ENCODE peak calls at places on chromosomes 4 and X, in nine cellular contexts. One of them, this sample, is unnamed.

GRCh38 chrX:107716045-107716684 is 59.4 kb downstream of the TSC22D3 start:
- DNase-seq in lower leg skin: peak; percentile 85
- DNase-seq in fibroblast of mammary gland: no peak
- DNase-seq in endothelial cell: peak; percentile 33
- DNase-seq in BE2C: peak; percentile 49
- DNase-seq in AG09319: no peak
- DNase-seq in left ventricle myocardium inferior: no peak
- DNase-seq in glutamatergic neuron: peak; percentile 73
- DNase-seq in mucosa of descending colon: peak; percentile 62
- DNase-seq in this sample: peak; percentile 20

GRCh38 chr4:82721819-82722423 is 76.7 kb downstream of the SCD5 start:
- DNase-seq in lower leg skin: no peak
- DNase-seq in fibroblast of mammary gland: no peak
- DNase-seq in endothelial cell: no peak
- DNase-seq in BE2C: peak; percentile 67
- DNase-seq in AG09319: no peak
- DNase-seq in left ventricle myocardium inferior: peak; percentile 39
- DNase-seq in glutamatergic neuron: peak; percentile 27
- DNase-seq in mucosa of descending colon: no peak
- DNase-seq in this sample: no peak

GRCh38 chr4:156830356-156830755 is 141.2 kb downstream of the PDGFC start:
- DNase-seq in lower leg skin: no peak
- DNase-seq in fibroblast of mammary gland: peak; percentile 93
- DNase-seq in endothelial cell: no peak
- DNase-seq in BE2C: no peak
- DNase-seq in AG09319: peak; percentile 7
- DNase-seq in left ventricle myocardium inferior: no peak
- DNase-seq in glutamatergic neuron: no peak
- DNase-seq in mucosa of descending colon: no peak
- DNase-seq in this sample: no peak

GRCh38 chr4:11615601-11616000 is 186.9 kb upstream of the HS3ST1 start:
- DNase-seq in lower leg skin: no peak
- DNase-seq in fibroblast of mammary gland: no peak
- DNase-seq in endothelial cell: no peak
- DNase-seq in BE2C: no peak
- DNase-seq in AG09319: no peak
- DNase-seq in left ventricle myocardium inferior: no peak
- DNase-seq in glutamatergic neuron: no peak
- DNase-seq in mucosa of descending colon: no peak
- DNase-seq in this sample: no peak

GRCh38 chrX:7146703-7147430 is 645 bp upstream of the STS start:
- DNase-seq in lower leg skin: no peak
- DNase-seq in fibroblast of mammary gland: peak; percentile 38
- DNase-seq in endothelial cell: no peak
- DNase-seq in BE2C: no peak
- DNase-seq in AG09319: no peak
- DNase-seq in left ventricle myocardium inferior: no peak
- DNase-seq in glutamatergic neuron: no peak
- DNase-seq in mucosa of descending colon: peak; percentile 69
- DNase-seq in this sample: no peak

GRCh38 chr4:169383724-169384123 is 113.0 kb upstream of the SH3RF1 start:
- DNase-seq in lower leg skin: no peak
- DNase-seq in fibroblast of mammary gland: peak; percentile 97
- DNase-seq in endothelial cell: no peak
- DNase-seq in BE2C: no peak
- DNase-seq in AG09319: peak; percentile 69
- DNase-seq in left ventricle myocardium inferior: no peak
- DNase-seq in glutamatergic neuron: no peak
- DNase-seq in mucosa of descending colon: no peak
- DNase-seq in this sample: no peak

GRCh38 chr4:95761441-95761840 is 78.5 kb upstream of the PDHA2 start:
- DNase-seq in lower leg skin: no peak
- DNase-seq in fibroblast of mammary gland: peak; percentile 30
- DNase-seq in endothelial cell: no peak
- DNase-seq in BE2C: peak; percentile 29
- DNase-seq in AG09319: no peak
- DNase-seq in left ventricle myocardium inferior: no peak
- DNase-seq in glutamatergic neuron: no peak
- DNase-seq in mucosa of descending colon: no peak
- DNase-seq in this sample: no peak

GRCh38 chrX:118534716-118535493 is 39.3 kb downstream of the DOCK11 start:
- DNase-seq in lower leg skin: no peak
- DNase-seq in fibroblast of mammary gland: no peak
- DNase-seq in endothelial cell: no peak
- DNase-seq in BE2C: no peak
- DNase-seq in AG09319: no peak
- DNase-seq in left ventricle myocardium inferior: no peak
- DNase-seq in glutamatergic neuron: no peak
- DNase-seq in mucosa of descending colon: no peak
- DNase-seq in this sample: no peak

GRCh38 chr4:153735901-153736461 is 23.8 kb downstream of the RNF175 start:
- DNase-seq in lower leg skin: no peak
- DNase-seq in fibroblast of mammary gland: no peak
- DNase-seq in endothelial cell: no peak
- DNase-seq in BE2C: no peak
- DNase-seq in AG09319: no peak
- DNase-seq in left ventricle myocardium inferior: no peak
- DNase-seq in glutamatergic neuron: no peak
- DNase-seq in mucosa of descending colon: no peak
- DNase-seq in this sample: no peak

GRCh38 chr4:112706840-112707207 is 69.9 kb downstream of the LARP7 start:
- DNase-seq in lower leg skin: no peak
- DNase-seq in fibroblast of mammary gland: no peak
- DNase-seq in endothelial cell: no peak
- DNase-seq in BE2C: no peak
- DNase-seq in AG09319: no peak
- DNase-seq in left ventricle myocardium inferior: no peak
- DNase-seq in glutamatergic neuron: no peak
- DNase-seq in mucosa of descending colon: no peak
- DNase-seq in this sample: no peak

GRCh38 chrX:149807747-149808458 is 26.2 kb downstream of the MAGEA9 start:
- DNase-seq in lower leg skin: no peak
- DNase-seq in fibroblast of mammary gland: no peak
- DNase-seq in endothelial cell: no peak
- DNase-seq in BE2C: no peak
- DNase-seq in AG09319: no peak
- DNase-seq in left ventricle myocardium inferior: no peak
- DNase-seq in glutamatergic neuron: no peak
- DNase-seq in mucosa of descending colon: no peak
- DNase-seq in this sample: no peak

GRCh38 chrX:31319586-31319985 is 247.7 kb upstream of the FTHL17 start:
- DNase-seq in lower leg skin: no peak
- DNase-seq in fibroblast of mammary gland: no peak
- DNase-seq in endothelial cell: no peak
- DNase-seq in BE2C: no peak
- DNase-seq in AG09319: no peak
- DNase-seq in left ventricle myocardium inferior: no peak
- DNase-seq in glutamatergic neuron: no peak
- DNase-seq in mucosa of descending colon: no peak
- DNase-seq in this sample: no peak

GRCh38 chr4:148415500-148415899 is 26.7 kb downstream of the NR3C2 start:
- DNase-seq in lower leg skin: no peak
- DNase-seq in fibroblast of mammary gland: peak; percentile 12
- DNase-seq in endothelial cell: no peak
- DNase-seq in BE2C: peak; percentile 14
- DNase-seq in AG09319: no peak
- DNase-seq in left ventricle myocardium inferior: no peak
- DNase-seq in glutamatergic neuron: no peak
- DNase-seq in mucosa of descending colon: no peak
- DNase-seq in this sample: no peak

GRCh38 chr4:158946825-158947224 is 156.1 kb upstream of the RAPGEF2 start:
- DNase-seq in lower leg skin: no peak
- DNase-seq in fibroblast of mammary gland: no peak
- DNase-seq in endothelial cell: no peak
- DNase-seq in BE2C: no peak
- DNase-seq in AG09319: no peak
- DNase-seq in left ventricle myocardium inferior: no peak
- DNase-seq in glutamatergic neuron: no peak
- DNase-seq in mucosa of descending colon: no peak
- DNase-seq in this sample: no peak

GRCh38 chrX:16826207-16826606 is 39.9 kb downstream of the TXLNG start:
- DNase-seq in lower leg skin: no peak
- DNase-seq in fibroblast of mammary gland: peak; percentile 77
- DNase-seq in endothelial cell: no peak
- DNase-seq in BE2C: no peak
- DNase-seq in AG09319: peak; percentile 46
- DNase-seq in left ventricle myocardium inferior: no peak
- DNase-seq in glutamatergic neuron: no peak
- DNase-seq in mucosa of descending colon: no peak
- DNase-seq in this sample: no peak

GRCh38 chrX:147957291-147957690 is 23.8 kb upstream of the FMR1NB start:
- DNase-seq in lower leg skin: no peak
- DNase-seq in fibroblast of mammary gland: no peak
- DNase-seq in endothelial cell: no peak
- DNase-seq in BE2C: no peak
- DNase-seq in AG09319: no peak
- DNase-seq in left ventricle myocardium inferior: no peak
- DNase-seq in glutamatergic neuron: no peak
- DNase-seq in mucosa of descending colon: no peak
- DNase-seq in this sample: no peak

GRCh38 chrX:107659768-107660167 is 31.5 kb downstream of the PRPS1 start:
- DNase-seq in lower leg skin: peak; percentile 36
- DNase-seq in fibroblast of mammary gland: peak; percentile 73
- DNase-seq in endothelial cell: peak; percentile 12
- DNase-seq in BE2C: no peak
- DNase-seq in AG09319: no peak
- DNase-seq in left ventricle myocardium inferior: no peak
- DNase-seq in glutamatergic neuron: no peak
- DNase-seq in mucosa of descending colon: no peak
- DNase-seq in this sample: no peak

GRCh38 chrX:72394518-72395163 is 88.9 kb upstream of the CITED1 start:
- DNase-seq in lower leg skin: no peak
- DNase-seq in fibroblast of mammary gland: peak; percentile 70
- DNase-seq in endothelial cell: no peak
- DNase-seq in BE2C: no peak
- DNase-seq in AG09319: peak; percentile 10
- DNase-seq in left ventricle myocardium inferior: peak; percentile 18
- DNase-seq in glutamatergic neuron: no peak
- DNase-seq in mucosa of descending colon: no peak
- DNase-seq in this sample: no peak

GRCh38 chr4:123232439-123232838 is 164.2 kb upstream of the SPRY1 start:
- DNase-seq in lower leg skin: no peak
- DNase-seq in fibroblast of mammary gland: peak; percentile 41
- DNase-seq in endothelial cell: no peak
- DNase-seq in BE2C: no peak
- DNase-seq in AG09319: no peak
- DNase-seq in left ventricle myocardium inferior: no peak
- DNase-seq in glutamatergic neuron: no peak
- DNase-seq in mucosa of descending colon: no peak
- DNase-seq in this sample: no peak

GRCh38 chr4:169248645-169249044 is 22.1 kb downstream of the SH3RF1 start:
- DNase-seq in lower leg skin: no peak
- DNase-seq in fibroblast of mammary gland: no peak
- DNase-seq in endothelial cell: no peak
- DNase-seq in BE2C: no peak
- DNase-seq in AG09319: no peak
- DNase-seq in left ventricle myocardium inferior: no peak
- DNase-seq in glutamatergic neuron: no peak
- DNase-seq in mucosa of descending colon: no peak
- DNase-seq in this sample: no peak

GRCh38 chr4:173990879-173991231 is 292.6 kb downstream of the FBXO8 start:
- DNase-seq in lower leg skin: no peak
- DNase-seq in fibroblast of mammary gland: no peak
- DNase-seq in endothelial cell: no peak
- DNase-seq in BE2C: peak; percentile 90
- DNase-seq in AG09319: no peak
- DNase-seq in left ventricle myocardium inferior: peak; percentile 76
- DNase-seq in glutamatergic neuron: peak; percentile 29
- DNase-seq in mucosa of descending colon: peak; percentile 50
- DNase-seq in this sample: no peak

GRCh38 chr4:173991814-173992213 is 291.7 kb downstream of the FBXO8 start:
- DNase-seq in lower leg skin: no peak
- DNase-seq in fibroblast of mammary gland: no peak
- DNase-seq in endothelial cell: no peak
- DNase-seq in BE2C: no peak
- DNase-seq in AG09319: no peak
- DNase-seq in left ventricle myocardium inferior: no peak
- DNase-seq in glutamatergic neuron: no peak
- DNase-seq in mucosa of descending colon: no peak
- DNase-seq in this sample: no peak

GRCh38 chr4:173991321-173991720 is 292.1 kb downstream of the FBXO8 start:
- DNase-seq in lower leg skin: no peak
- DNase-seq in fibroblast of mammary gland: no peak
- DNase-seq in endothelial cell: no peak
- DNase-seq in BE2C: no peak
- DNase-seq in AG09319: no peak
- DNase-seq in left ventricle myocardium inferior: no peak
- DNase-seq in glutamatergic neuron: no peak
- DNase-seq in mucosa of descending colon: no peak
- DNase-seq in this sample: no peak

GRCh38 chr4:173990126-173990878 is 293.2 kb downstream of the FBXO8 start:
- DNase-seq in lower leg skin: no peak
- DNase-seq in fibroblast of mammary gland: peak; percentile 70
- DNase-seq in endothelial cell: peak; percentile 28
- DNase-seq in BE2C: peak; percentile 58
- DNase-seq in AG09319: no peak
- DNase-seq in left ventricle myocardium inferior: no peak
- DNase-seq in glutamatergic neuron: no peak
- DNase-seq in mucosa of descending colon: no peak
- DNase-seq in this sample: no peak
- TF ChIP-seq CTCF in lower leg skin: no peak
- TF ChIP-seq CTCF in fibroblast of mammary gland: peak; percentile 80
- TF ChIP-seq CTCF in endothelial cell: no peak
- TF ChIP-seq CTCF in BE2C: peak; percentile 90
- TF ChIP-seq CTCF in AG09319: peak; percentile 48
- TF ChIP-seq CTCF in left ventricle myocardium inferior: peak; percentile 66
- TF ChIP-seq CTCF in glutamatergic neuron: peak; percentile 51
- TF ChIP-seq CTCF in mucosa of descending colon: no peak
- TF ChIP-seq CTCF in this sample: no peak

GRCh38 chr4:173171098-173171497 is 2.5 kb downstream of the GALNT7 start:
- DNase-seq in lower leg skin: no peak
- DNase-seq in fibroblast of mammary gland: peak; percentile 53
- DNase-seq in endothelial cell: no peak
- DNase-seq in BE2C: no peak
- DNase-seq in AG09319: no peak
- DNase-seq in left ventricle myocardium inferior: no peak
- DNase-seq in glutamatergic neuron: no peak
- DNase-seq in mucosa of descending colon: no peak
- DNase-seq in this sample: no peak
- TF ChIP-seq CTCF in lower leg skin: no peak
- TF ChIP-seq CTCF in fibroblast of mammary gland: peak; percentile 37
- TF ChIP-seq CTCF in endothelial cell: peak; percentile 34
- TF ChIP-seq CTCF in BE2C: peak; percentile 50
- TF ChIP-seq CTCF in AG09319: peak; percentile 31
- TF ChIP-seq CTCF in left ventricle myocardium inferior: peak; percentile 35
- TF ChIP-seq CTCF in glutamatergic neuron: peak; percentile 29
- TF ChIP-seq CTCF in mucosa of descending colon: no peak
- TF ChIP-seq CTCF in this sample: no peak

GRCh38 chr4:97548943-97549583 is 594.2 kb downstream of the STPG2 start:
- DNase-seq in lower leg skin: no peak
- DNase-seq in fibroblast of mammary gland: no peak
- DNase-seq in endothelial cell: no peak
- DNase-seq in BE2C: no peak
- DNase-seq in AG09319: no peak
- DNase-seq in left ventricle myocardium inferior: no peak
- DNase-seq in glutamatergic neuron: no peak
- DNase-seq in mucosa of descending colon: no peak
- DNase-seq in this sample: no peak
- TF ChIP-seq CTCF in lower leg skin: no peak
- TF ChIP-seq CTCF in fibroblast of mammary gland: no peak
- TF ChIP-seq CTCF in endothelial cell: no peak
- TF ChIP-seq CTCF in BE2C: peak; percentile 19
- TF ChIP-seq CTCF in AG09319: no peak
- TF ChIP-seq CTCF in left ventricle myocardium inferior: no peak
- TF ChIP-seq CTCF in glutamatergic neuron: no peak
- TF ChIP-seq CTCF in mucosa of descending colon: no peak
- TF ChIP-seq CTCF in this sample: no peak

GRCh38 chr4:182918044-182918607 is 940 bp upstream of the DCTD start:
- DNase-seq in lower leg skin: no peak
- DNase-seq in fibroblast of mammary gland: no peak
- DNase-seq in endothelial cell: no peak
- DNase-seq in BE2C: no peak
- DNase-seq in AG09319: no peak
- DNase-seq in left ventricle myocardium inferior: no peak
- DNase-seq in glutamatergic neuron: no peak
- DNase-seq in mucosa of descending colon: no peak
- DNase-seq in this sample: no peak
- TF ChIP-seq CTCF in lower leg skin: no peak
- TF ChIP-seq CTCF in fibroblast of mammary gland: no peak
- TF ChIP-seq CTCF in endothelial cell: no peak
- TF ChIP-seq CTCF in BE2C: no peak
- TF ChIP-seq CTCF in AG09319: no peak
- TF ChIP-seq CTCF in left ventricle myocardium inferior: no peak
- TF ChIP-seq CTCF in glutamatergic neuron: no peak
- TF ChIP-seq CTCF in mucosa of descending colon: no peak
- TF ChIP-seq CTCF in this sample: no peak

This sample was measured in natural killer cell.